ENCODE peak calls at places on chromosomes 16 and 17, in four cellular contexts. One of them, this sample, is unnamed.

GRCh38 chr16:84955427-84955826 is 55.9 kb downstream of the ZDHHC7 start:
- DNase-seq in activated effector memory CD4-positive, alpha-beta T cell treated with Interleukin-2 at 50 U/mL for 16 hours: no peak
- DNase-seq in left ventricle myocardium inferior: no peak
- DNase-seq in ACHN: no peak
- DNase-seq in this sample: no peak

GRCh38 chr17:76500745-76501017 is 542 bp downstream of the RHBDF2 start:
- DNase-seq in left ventricle myocardium inferior: no peak
- DNase-seq in ACHN: no peak
- DNase-seq in activated effector memory CD4-positive, alpha-beta T cell treated with Interleukin-2 at 50 U/mL for 16 hours: no peak
- DNase-seq in this sample: peak; percentile 49

GRCh38 chr17:41428591-41429326 is 4.4 kb upstream of the KRT37 start:
- DNase-seq in ACHN: no peak
- DNase-seq in activated effector memory CD4-positive, alpha-beta T cell treated with Interleukin-2 at 50 U/mL for 16 hours: no peak
- DNase-seq in left ventricle myocardium inferior: no peak
- DNase-seq in this sample: no peak

GRCh38 chr16:85451646-85452363 is 161.3 kb upstream of the GSE1 start:
- DNase-seq in left ventricle myocardium inferior: no peak
- DNase-seq in ACHN: no peak
- DNase-seq in activated effector memory CD4-positive, alpha-beta T cell treated with Interleukin-2 at 50 U/mL for 16 hours: no peak
- DNase-seq in this sample: no peak

GRCh38 chr17:83119987-83120864 is 40.8 kb downstream of the METRNL start:
- DNase-seq in ACHN: no peak
- DNase-seq in left ventricle myocardium inferior: peak; percentile 20
- DNase-seq in activated effector memory CD4-positive, alpha-beta T cell treated with Interleukin-2 at 50 U/mL for 16 hours: no peak
- DNase-seq in this sample: no peak

GRCh38 chr17:79027925-79028491 is 4.0 kb downstream of the C1QTNF1 start:
- DNase-seq in activated effector memory CD4-positive, alpha-beta T cell treated with Interleukin-2 at 50 U/mL for 16 hours: no peak
- DNase-seq in ACHN: no peak
- DNase-seq in left ventricle myocardium inferior: no peak
- DNase-seq in this sample: no peak

GRCh38 chr17:50699410-50699809 is 8.3 kb downstream of the ANKRD40 start:
- DNase-seq in left ventricle myocardium inferior: no peak
- DNase-seq in ACHN: no peak
- DNase-seq in activated effector memory CD4-positive, alpha-beta T cell treated with Interleukin-2 at 50 U/mL for 16 hours: no peak
- DNase-seq in this sample: no peak

GRCh38 chr16:53817117-53817516 is 113.2 kb downstream of the FTO start:
- DNase-seq in left ventricle myocardium inferior: no peak
- DNase-seq in activated effector memory CD4-positive, alpha-beta T cell treated with Interleukin-2 at 50 U/mL for 16 hours: no peak
- DNase-seq in ACHN: peak; percentile 89
- DNase-seq in this sample: no peak

GRCh38 chr16:11088432-11088794 is 144.0 kb downstream of the CLEC16A start:
- DNase-seq in activated effector memory CD4-positive, alpha-beta T cell treated with Interleukin-2 at 50 U/mL for 16 hours: no peak
- DNase-seq in left ventricle myocardium inferior: no peak
- DNase-seq in ACHN: no peak
- DNase-seq in this sample: no peak

GRCh38 chr17:83105512-83105911 is 26.1 kb downstream of the METRNL start:
- DNase-seq in ACHN: no peak
- DNase-seq in left ventricle myocardium inferior: no peak
- DNase-seq in activated effector memory CD4-positive, alpha-beta T cell treated with Interleukin-2 at 50 U/mL for 16 hours: no peak
- DNase-seq in this sample: no peak

GRCh38 chr16:22318690-22319358 is 21.6 kb downstream of the POLR3E start:
- DNase-seq in left ventricle myocardium inferior: no peak
- DNase-seq in ACHN: peak; percentile 68
- DNase-seq in activated effector memory CD4-positive, alpha-beta T cell treated with Interleukin-2 at 50 U/mL for 16 hours: peak; percentile 39
- DNase-seq in this sample: peak; percentile 66

GRCh38 chr16:4494746-4495490 is 18.7 kb downstream of the HMOX2 start:
- DNase-seq in left ventricle myocardium inferior: no peak
- DNase-seq in activated effector memory CD4-positive, alpha-beta T cell treated with Interleukin-2 at 50 U/mL for 16 hours: no peak
- DNase-seq in ACHN: peak; percentile 93
- DNase-seq in this sample: no peak

GRCh38 chr16:81546781-81547180 is 102.2 kb downstream of the CMIP start:
- DNase-seq in left ventricle myocardium inferior: no peak
- DNase-seq in activated effector memory CD4-positive, alpha-beta T cell treated with Interleukin-2 at 50 U/mL for 16 hours: no peak
- DNase-seq in ACHN: no peak
- DNase-seq in this sample: no peak

GRCh38 chr17:9817086-9817485 is 4.8 kb downstream of the GSG1L2 start:
- DNase-seq in activated effector memory CD4-positive, alpha-beta T cell treated with Interleukin-2 at 50 U/mL for 16 hours: no peak
- DNase-seq in ACHN: peak; percentile 37
- DNase-seq in left ventricle myocardium inferior: no peak
- DNase-seq in this sample: peak; percentile 22

GRCh38 chr17:29557085-29557697 is 9.6 kb downstream of the ABHD15 start:
- DNase-seq in ACHN: no peak
- DNase-seq in activated effector memory CD4-positive, alpha-beta T cell treated with Interleukin-2 at 50 U/mL for 16 hours: no peak
- DNase-seq in left ventricle myocardium inferior: no peak
- DNase-seq in this sample: no peak

GRCh38 chr17:83018658-83019193 is 60.7 kb upstream of the METRNL start:
- DNase-seq in ACHN: no peak
- DNase-seq in left ventricle myocardium inferior: no peak
- DNase-seq in activated effector memory CD4-positive, alpha-beta T cell treated with Interleukin-2 at 50 U/mL for 16 hours: no peak
- DNase-seq in this sample: no peak

GRCh38 chr16:80946481-80946880 is 60.2 kb downstream of the CMC2 start:
- DNase-seq in ACHN: no peak
- DNase-seq in activated effector memory CD4-positive, alpha-beta T cell treated with Interleukin-2 at 50 U/mL for 16 hours: no peak
- DNase-seq in left ventricle myocardium inferior: no peak
- DNase-seq in this sample: no peak

GRCh38 chr17:77607606-77608005 is 350.9 kb upstream of the TNRC6C start:
- DNase-seq in ACHN: no peak
- DNase-seq in activated effector memory CD4-positive, alpha-beta T cell treated with Interleukin-2 at 50 U/mL for 16 hours: no peak
- DNase-seq in left ventricle myocardium inferior: no peak
- DNase-seq in this sample: no peak

GRCh38 chr17:76948726-76949342 is 80.6 kb downstream of the MGAT5B start:
- DNase-seq in ACHN: no peak
- DNase-seq in activated effector memory CD4-positive, alpha-beta T cell treated with Interleukin-2 at 50 U/mL for 16 hours: no peak
- DNase-seq in left ventricle myocardium inferior: no peak
- DNase-seq in this sample: no peak

GRCh38 chr16:79463839-79464238 is 136.7 kb downstream of the MAF start:
- DNase-seq in left ventricle myocardium inferior: no peak
- DNase-seq in ACHN: no peak
- DNase-seq in activated effector memory CD4-positive, alpha-beta T cell treated with Interleukin-2 at 50 U/mL for 16 hours: no peak
- DNase-seq in this sample: no peak